ENCODE peak calls at places on chromosomes 16 and 17, in ten cellular contexts. A is stimulated activated effector memory CD8-positive, alpha-beta T cell treated with anti-CD3 and anti-CD28 coated beads, Interleukin-12 subunit alpha, Interleukin-12 subunit beta, amount 100 ng/mL, for 72 hours; Y is NCI-H1092; L is left ventricle myocardium superior; Q is choroid plexus epithelial cell; J is HT-29; G is fibroblast of lung; N is activated gamma-delta T cell treated with anti-CD3 and anti-CD28 coated beads, Interleukin-2, amount 50 U/mL, for 16 hours; I is GM04503; P is activated T-helper 1 cell treated with anti-CD3 and anti-CD28 coated beads, Interleukin-12 subunit alpha, Interleukin-12 subunit beta, Interleukin-2, Interleukin-4 antibody, amounts not matched to agents 30 ng/mL and 10 ng/mL and 1 ng/mL, durations not matched to agents 14 hours and 24 hours and 36 hours. W is an unnamed sample.

GRCh38 chr16:62741692-62742091 is 705.5 kb upstream of the CDH8 start:
- DNase-seq in P (no peak), Y (no peak), N (no peak), G (no peak), A (no peak), L (no peak), I (no peak), J (no peak), Q (no peak), W (no peak)

GRCh38 chr16:75364286-75364791 is 69.0 kb downstream of the CFDP1 start:
- DNase-seq in G (no peak), Y (no peak), J (no peak), L (no peak), Q (no peak), P (no peak), I (no peak), A (no peak), N (no peak), W (no peak)

GRCh38 chr17:41456206-41456605 is 11.0 kb downstream of the KRT32 start:
- DNase-seq in P (no peak), A (no peak), Y (no peak), J (peak), I (no peak), L (no peak), N (no peak), G (no peak), Q (no peak), W (no peak)

GRCh38 chr16:22366889-22367288 is 7.5 kb downstream of the CDR2 start:
- DNase-seq in A (no peak), J (no peak), I (no peak), Y (no peak), L (no peak), Q (no peak), G (no peak), N (no peak), P (no peak), W (no peak)

GRCh38 chr16:74950511-74950910 is 34.4 kb downstream of the WDR59 start:
- DNase-seq in P (no peak), Y (no peak), I (no peak), Q (no peak), L (no peak), J (no peak), N (no peak), A (no peak), G (no peak), W (no peak)

GRCh38 chr17:42286411-42287295 is 1.6 kb upstream of the STAT5A start:
- DNase-seq in P (no peak), I (no peak), A (no peak), N (no peak), Q (no peak), J (no peak), G (no peak), Y (no peak), L (peak), W (no peak)

GRCh38 chr16:4362476-4363250 is 9.0 kb upstream of the VASN start:
- DNase-seq in J (no peak), Q (no peak), I (no peak), G (no peak), P (no peak), L (peak), Y (no peak), N (no peak), A (no peak), W (no peak)

GRCh38 chr16:53369921-53370320 is 64.3 kb upstream of the RBL2 start:
- DNase-seq in N (no peak), L (no peak), P (no peak), I (peak), G (peak), Y (no peak), A (no peak), Q (peak), J (no peak), W (no peak)

GRCh38 chr17:13541032-13541480 is 60.7 kb downstream of the HS3ST3A1 start:
- DNase-seq in Y (no peak), J (no peak), A (no peak), N (no peak), I (peak), Q (peak), L (no peak), P (no peak), G (peak), W (no peak)

GRCh38 chr17:49494937-49495841 is at the start of gene NGFR:
- DNase-seq in Y (no peak), J (peak), G (no peak), N (no peak), I (no peak), P (peak), Q (no peak), A (peak), L (peak), W (no peak)

GRCh38 chr17:17698371-17698770 is 17.1 kb downstream of the RAI1 start:
- DNase-seq in P (no peak), I (no peak), G (no peak), L (no peak), J (no peak), Q (no peak), N (no peak), Y (no peak), A (no peak), W (no peak)

GRCh38 chr16:54370653-54371052 is 84.1 kb upstream of the IRX3 start:
- DNase-seq in P (no peak), I (no peak), A (no peak), L (peak), Q (no peak), G (no peak), J (no peak), N (no peak), Y (no peak), W (no peak)

GRCh38 chr17:10836966-10837599 is 804 bp downstream of the PIRT start:
- DNase-seq in Q (no peak), J (peak), N (no peak), A (no peak), P (no peak), I (no peak), G (no peak), Y (no peak), L (no peak), W (no peak)

GRCh38 chr17:12979826-12980500 is 37.9 kb downstream of the ELAC2 start:
- DNase-seq in Y (no peak), L (no peak), N (no peak), Q (no peak), I (no peak), P (no peak), A (no peak), J (no peak), G (peak), W (no peak)

GRCh38 chr16:79647586-79647985 is 47.0 kb upstream of the MAF start:
- DNase-seq in I (no peak), G (no peak), N (no peak), A (no peak), Y (no peak), L (no peak), P (no peak), J (no peak), Q (no peak), W (no peak)

GRCh38 chr16:4820652-4821051 is 18.2 kb upstream of the ROGDI start:
- DNase-seq in G (no peak), Y (no peak), N (no peak), P (no peak), A (no peak), I (no peak), L (peak), Q (no peak), J (no peak), W (no peak)

GRCh38 chr17:79695293-79696158 is 35.2 kb upstream of the ENPP7 start:
- DNase-seq in I (no peak), N (no peak), P (no peak), Q (peak), J (no peak), G (peak), Y (no peak), L (no peak), A (no peak), W (no peak)

GRCh38 chr16:84084570-84085270 is 32.0 kb downstream of the MBTPS1 start:
- DNase-seq in L (peak), P (peak), Q (peak), N (peak), G (peak), A (peak), I (no peak), J (peak), Y (peak), W (no peak)

GRCh38 chr17:31068291-31068690 is 26.5 kb upstream of the NF1 start:
- DNase-seq in Y (no peak), Q (peak), N (peak), P (peak), L (peak), I (no peak), G (peak), J (peak), A (peak), W (no peak)

GRCh38 chr16:55056585-55057520 is 126.2 kb downstream of the IRX5 start:
- DNase-seq in N (no peak), P (no peak), J (no peak), L (no peak), I (no peak), Y (peak), A (no peak), G (no peak), Q (no peak), W (no peak)

GRCh38 chr17:4487820-4488716 is 10.6 kb upstream of the SPNS2 start:
- DNase-seq in J (no peak), L (no peak), Q (no peak), N (no peak), P (no peak), G (no peak), Y (no peak), I (no peak), A (no peak), W (no peak)

GRCh38 chr17:83080641-83081560 is 1.5 kb downstream of the METRNL start:
- DNase-seq in Q (peak), Y (no peak), I (no peak), A (peak), L (peak), N (peak), G (peak), P (peak), J (no peak), W (no peak)

GRCh38 chr16:85613609-85614337 is 651 bp downstream of the GSE1 start:
- DNase-seq in L (peak), A (no peak), J (peak), Q (no peak), Y (peak), G (peak), N (no peak), I (no peak), P (no peak), W (no peak)

GRCh38 chr17:82213251-82214011 is 789 bp upstream of the CCDC57 start:
- DNase-seq in G (peak), L (no peak), A (peak), J (peak), I (peak), Q (peak), P (peak), Y (peak), N (peak), W (no peak)

GRCh38 chr17:19338031-19338990 is 24.2 kb downstream of the B9D1 start:
- DNase-seq in A (peak), L (peak), N (peak), Q (peak), G (peak), P (peak), Y (no peak), J (peak), I (no peak), W (no peak)

GRCh38 chr16:23694707-23695373 is 16.2 kb downstream of the PLK1 start:
- DNase-seq in Q (peak), N (no peak), L (no peak), P (no peak), J (no peak), A (no peak), G (peak), I (no peak), Y (no peak), W (no peak)

GRCh38 chr17:51487947-51488346 is 227.6 kb downstream of the UTP18 start:
- DNase-seq in I (no peak), G (no peak), N (no peak), L (no peak), A (no peak), Q (no peak), P (peak), J (peak), Y (no peak), W (no peak)

GRCh38 chr17:62616993-62617893 is 10.2 kb upstream of the MRC2 start:
- DNase-seq in N (no peak), P (no peak), Y (no peak), A (no peak), J (no peak), Q (peak), L (no peak), G (peak), I (no peak), W (no peak)

GRCh38 chr17:31907342-31907975 is 6.0 kb upstream of the UTP6 start:
- DNase-seq in J (no peak), L (no peak), I (no peak), G (peak), A (no peak), N (no peak), P (no peak), Q (peak), Y (peak), W (no peak)

GRCh38 chr17:61784510-61784909 is 78.8 kb downstream of the BRIP1 start:
- DNase-seq in Y (no peak), P (no peak), G (no peak), L (no peak), N (no peak), J (no peak), Q (no peak), A (no peak), I (no peak), W (no peak)

GRCh38 chr16:783404-784161 is 4.6 kb downstream of the RPUSD1 start:
- DNase-seq in J (no peak), Y (no peak), P (no peak), L (peak), I (no peak), G (peak), A (no peak), N (no peak), Q (no peak), W (no peak)

GRCh38 chr16:12461201-12461600 is 342.5 kb downstream of the CPPED1 start:
- DNase-seq in G (no peak), L (no peak), Y (no peak), Q (peak), J (no peak), P (no peak), N (no peak), A (no peak), I (no peak), W (no peak)

GRCh38 chr17:50027639-50028206 is 28.2 kb upstream of the ITGA3 start:
- DNase-seq in I (peak), P (no peak), Y (no peak), L (peak), G (peak), J (peak), N (no peak), A (no peak), Q (peak), W (peak)

GRCh38 chr17:27609606-27610303 is 21.2 kb upstream of the LGALS9 start:
- DNase-seq in Y (no peak), P (no peak), I (no peak), N (no peak), J (peak), A (no peak), G (peak), Q (peak), L (peak), W (no peak)

GRCh38 chr17:48577946-48578615 is at the start of gene HOXB4:
- DNase-seq in Y (peak), I (no peak), P (peak), N (peak), G (peak), J (peak), L (peak), A (no peak), Q (no peak), W (no peak)

GRCh38 chr17:81312624-81313325 is 17.7 kb upstream of the SLC38A10 start:
- DNase-seq in A (no peak), I (no peak), G (no peak), P (no peak), J (no peak), L (no peak), Y (no peak), Q (peak), N (no peak), W (no peak)